ENCODE peak calls at places on chromosomes 2 and 18, in nine cellular contexts. N is natural killer cell, F is mucosa of descending colon, O is T-helper 2 cell, P is neural crest cell, U is activated T-cell treated with anti-CD3 and anti-CD28 coated beads for 1 hour, C is NCI-H2171 treated with DMSO at 0.1 percent for 48 hours, M is RWPE1, I is ureter. T is an unnamed sample.

GRCh38 chr2:145731467-145731866 is 1211.5 kb upstream of the ZEB2 start:
- DNase-seq in N (no peak), F (no peak), O (no peak), P (no peak), U (no peak), C (no peak), M (no peak), I (no peak), T (no peak)

GRCh38 chr2:233801357-233802131 is 23.4 kb downstream of the MROH2A start:
- DNase-seq in N (no peak), F (no peak), O (no peak), P (no peak), U (no peak), C (no peak), M (peak; percentile 20), I (no peak), T (no peak)

GRCh38 chr18:63648241-63648640 is 4.2 kb upstream of the SERPINB4 start:
- DNase-seq in N (no peak), F (no peak), O (no peak), P (no peak), U (no peak), C (no peak), M (no peak), I (no peak), T (no peak)

GRCh38 chr18:51211552-51211951 is 14.1 kb upstream of the MEX3C start:
- DNase-seq in N (peak; percentile 65), F (no peak), O (peak; percentile 26), P (no peak), U (no peak), C (no peak), M (peak; percentile 7), I (peak; percentile 50), T (no peak)

GRCh38 chr2:219209236-219209635 is 2.7 kb downstream of the ZFAND2B start:
- DNase-seq in N (no peak), F (no peak), O (no peak), P (no peak), U (no peak), C (no peak), M (no peak), I (no peak), T (no peak)

GRCh38 chr2:9234680-9235387 is 28.2 kb downstream of the ASAP2 start:
- DNase-seq in N (no peak), F (no peak), O (no peak), P (no peak), U (no peak), C (peak; percentile 67), M (peak; percentile 91), I (no peak), T (no peak)

GRCh38 chr2:59462418-59463197 is 1090.8 kb downstream of the BCL11A start:
- DNase-seq in N (no peak), F (no peak), O (no peak), P (no peak), U (no peak), C (peak; percentile 26), M (no peak), I (no peak), T (no peak)

GRCh38 chr2:202037086-202037485 is 3.4 kb downstream of the FZD7 start:
- DNase-seq in N (no peak), F (no peak), O (no peak), P (no peak), U (no peak), C (no peak), M (no peak), I (no peak), T (no peak)